ENCODE peak calls at places on chromosomes 16 and 17, in five cellular contexts. Y, Z, P, B and E are unnamed samples.

GRCh38 chr17:17970699-17971430 is 1.3 kb downstream of the TOM1L2 start:
- DNase-seq in Y (no peak), Z (no peak), P (no peak), B (no peak), E (peak)

GRCh38 chr16:58384437-58385055 is 7.7 kb upstream of the GINS3 start:
- DNase-seq in Y (no peak), Z (no peak), P (no peak), B (no peak), E (no peak)

GRCh38 chr17:1726626-1727257 is 2.2 kb downstream of the WDR81 start:
- DNase-seq in Y (no peak), Z (no peak), P (no peak), B (no peak), E (no peak)

GRCh38 chr17:80882926-80883685 is 108.5 kb upstream of the CHMP6 start:
- DNase-seq in Y (no peak), Z (no peak), P (no peak), B (no peak), E (no peak)

GRCh38 chr16:83967838-83968482 is at the start of gene NECAB2:
- DNase-seq in Y (peak), Z (peak), P (peak), B (peak), E (no peak)

GRCh38 chr17:44115585-44116415 is 7.6 kb downstream of the HDAC5 start:
- DNase-seq in Y (peak), Z (peak), P (no peak), B (peak), E (no peak)

GRCh38 chr17:1179635-1180433 is at the start of gene ABR:
- DNase-seq in Y (peak), Z (peak), P (peak), B (peak), E (no peak)

GRCh38 chr16:52613508-52613907 is 66.6 kb upstream of the TOX3 start:
- DNase-seq in Y (no peak), Z (no peak), P (no peak), B (no peak), E (no peak)

GRCh38 chr17:35094902-35095301 is 24.8 kb downstream of the RAD51D start:
- DNase-seq in Y (peak), Z (no peak), P (no peak), B (peak), E (peak)

GRCh38 chr17:6104956-6105355 is 34.8 kb downstream of the WSCD1 start:
- DNase-seq in Y (no peak), Z (no peak), P (no peak), B (no peak), E (peak)

GRCh38 chr16:24523569-24523968 is 15.8 kb upstream of the RBBP6 start:
- DNase-seq in Y (no peak), Z (no peak), P (no peak), B (no peak), E (peak)

GRCh38 chr16:90019543-90020259 is 445 bp upstream of the DBNDD1 start:
- DNase-seq in Y (peak), Z (peak), P (peak), B (peak), E (no peak)

GRCh38 chr17:75832164-75832651 is 12.0 kb downstream of the UNC13D start:
- DNase-seq in Y (peak), Z (peak), P (no peak), B (peak), E (no peak)

GRCh38 chr17:38509772-38510423 is 81.6 kb downstream of the ARHGAP23 start:
- DNase-seq in Y (no peak), Z (no peak), P (no peak), B (peak), E (no peak)

GRCh38 chr17:9274973-9275372 is 253.7 kb downstream of the NTN1 start:
- DNase-seq in Y (no peak), Z (no peak), P (no peak), B (no peak), E (no peak)

GRCh38 chr17:82238562-82239201 is 9.8 kb downstream of the SLC16A3 start:
- DNase-seq in Y (peak), Z (no peak), P (no peak), B (no peak), E (peak)

GRCh38 chr17:77736207-77736600 is 222.3 kb upstream of the TNRC6C start:
- DNase-seq in Y (no peak), Z (peak), P (no peak), B (no peak), E (no peak)

GRCh38 chr16:77298638-77299360 is 99.6 kb downstream of the SYCE1L start:
- DNase-seq in Y (peak), Z (no peak), P (no peak), B (peak), E (peak)

GRCh38 chr17:57853695-57854094 is 3.9 kb upstream of the MRPS23 start:
- DNase-seq in Y (no peak), Z (no peak), P (no peak), B (no peak), E (no peak)

GRCh38 chr17:48908047-48908843 is at the start of gene UBE2Z:
- DNase-seq in Y (peak), Z (peak), P (peak), B (peak), E (peak)

GRCh38 chr16:29974291-29975133 is 844 bp downstream of the TAOK2 start:
- DNase-seq in Y (peak), Z (no peak), P (no peak), B (peak), E (peak)

GRCh38 chr16:71440669-71441347 is 1.0 kb downstream of the TLE7 start:
- DNase-seq in Y (no peak), Z (peak), P (no peak), B (no peak), E (peak)

GRCh38 chr16:30065943-30066881 is 652 bp downstream of the ALDOA start:
- DNase-seq in Y (peak), Z (no peak), P (no peak), B (no peak), E (peak)

GRCh38 chr16:88569614-88569984 is 604 bp upstream of the ZC3H18 start:
- DNase-seq in Y (peak), Z (no peak), P (no peak), B (no peak), E (peak)

GRCh38 chr17:1490643-1491405 is 1.7 kb downstream of the MYO1C start:
- DNase-seq in Y (no peak), Z (peak), P (no peak), B (peak), E (peak)

GRCh38 chr17:30433514-30433913 is 43.7 kb upstream of the GOSR1 start:
- DNase-seq in Y (peak), Z (no peak), P (no peak), B (peak), E (no peak)

GRCh38 chr17:30506423-30506822 is 29.2 kb downstream of the GOSR1 start:
- DNase-seq in Y (no peak), Z (no peak), P (no peak), B (no peak), E (no peak)

GRCh38 chr16:11484691-11485258 is 101.9 kb downstream of the LITAF start:
- DNase-seq in Y (peak), Z (no peak), P (no peak), B (peak), E (no peak)

GRCh38 chr17:8706431-8706830 is 38.2 kb downstream of the CCDC42 start:
- DNase-seq in Y (no peak), Z (no peak), P (no peak), B (no peak), E (peak)

GRCh38 chr17:38868095-38868967 is 1.5 kb upstream of the LASP1 start:
- DNase-seq in Y (peak), Z (no peak), P (no peak), B (peak), E (peak)

GRCh38 chr16:31476305-31477219 is 4.6 kb downstream of the TGFB1I1 start:
- DNase-seq in Y (no peak), Z (peak), P (no peak), B (peak), E (peak)

GRCh38 chr17:80901319-80901718 is 90.3 kb upstream of the CHMP6 start:
- DNase-seq in Y (peak), Z (no peak), P (no peak), B (no peak), E (no peak)

GRCh38 chr17:69236464-69236863 is 7.8 kb upstream of the ABCA10 start:
- DNase-seq in Y (no peak), Z (no peak), P (no peak), B (no peak), E (no peak)

GRCh38 chr17:76271669-76272540 is 6.8 kb downstream of the UBALD2 start:
- DNase-seq in Y (no peak), Z (peak), P (no peak), B (peak), E (no peak)

GRCh38 chr17:7296189-7296861 is 1.9 kb upstream of the YBX2 start:
- DNase-seq in Y (peak), Z (peak), P (peak), B (peak), E (peak)

GRCh38 chr17:45314761-45315549 is 1.9 kb downstream of the MAP3K14 start:
- DNase-seq in Y (peak), Z (no peak), P (no peak), B (no peak), E (no peak)

DNA sequence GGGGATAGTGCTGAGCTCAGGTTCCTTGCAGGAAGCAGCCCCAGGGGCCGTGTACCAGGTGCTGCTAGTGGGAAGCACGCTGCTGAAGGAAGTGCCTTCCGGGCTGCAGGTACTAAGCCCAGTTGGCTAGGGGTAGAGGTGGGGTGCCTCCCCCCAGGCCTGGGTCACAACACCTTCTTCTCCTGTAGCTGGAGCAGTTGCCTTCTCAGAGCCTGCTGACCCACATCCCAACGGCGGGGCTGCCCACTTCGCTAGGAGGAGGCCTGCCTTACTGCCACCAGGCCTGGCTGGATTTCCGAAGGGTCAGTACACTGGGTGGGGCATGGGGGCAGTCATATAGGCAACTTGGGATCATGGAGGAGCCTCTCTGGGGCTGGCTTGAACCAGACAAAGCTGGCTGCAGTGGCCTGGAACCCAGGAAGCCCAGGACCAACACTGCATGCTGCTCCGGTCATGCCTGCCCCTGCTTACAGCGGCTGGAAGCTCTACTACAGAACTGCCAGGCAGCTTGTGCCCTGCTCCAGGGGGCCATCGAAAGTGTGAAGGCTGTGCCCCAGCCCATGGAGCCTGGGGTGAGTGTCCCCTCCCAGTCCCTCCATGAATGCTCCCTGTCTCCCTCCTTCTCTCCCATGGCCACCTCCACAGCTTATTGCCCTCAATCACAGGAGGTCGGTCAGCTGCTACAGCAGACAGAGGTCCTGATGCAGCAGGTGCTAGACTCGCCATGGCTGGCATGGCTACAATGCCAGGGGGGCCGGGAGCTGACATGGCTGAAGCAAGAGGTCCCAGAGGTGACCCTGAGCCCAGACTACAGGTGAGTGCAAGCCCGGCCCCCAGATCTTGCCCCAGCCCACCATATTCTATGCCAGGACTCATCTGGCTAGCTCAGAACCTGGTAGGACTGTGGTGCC is 2.5 kb downstream of the PLEKHG4 start:
- DNase-seq in Y (no peak), Z (no peak), P (no peak), B (no peak), E (no peak)
- H3K27ac ChIP-seq in Y (no peak), Z (no peak), P (no peak), B (no peak), E (no peak)

DNA sequence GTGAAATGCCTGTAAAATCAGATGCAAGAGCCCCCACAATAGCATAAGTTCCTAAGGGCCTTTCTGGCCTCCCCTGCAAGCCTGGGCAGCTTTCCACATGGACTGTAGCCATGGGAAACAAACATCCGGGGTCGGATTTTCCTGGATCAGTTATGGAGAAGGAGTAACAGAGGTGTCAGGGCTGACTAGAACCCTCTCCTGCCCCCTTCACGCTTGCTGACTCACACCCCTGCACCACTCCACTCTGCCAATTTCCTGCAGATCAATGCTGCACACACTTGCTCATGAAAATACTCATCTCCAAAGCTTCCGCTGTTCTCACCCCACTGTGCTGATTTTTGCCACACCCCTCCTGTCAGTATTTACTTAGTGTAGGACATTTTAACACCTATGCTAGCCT is 258.5 kb downstream of the CBLN1 start:
- DNase-seq in Y (peak), Z (no peak), P (no peak), B (no peak), E (no peak)
- H3K14ac ChIP-seq in Y (no peak), Z (no peak), P (no peak), B (no peak), E (no peak)

GRCh38 chr16:49280022-49280741 is 1.5 kb downstream of the CBLN1 start:
- DNase-seq in Y (no peak), Z (peak), P (no peak), B (no peak), E (no peak)

GRCh38 chr16:49278944-49279725 is 2.5 kb downstream of the CBLN1 start:
- DNase-seq in Y (no peak), Z (peak), P (no peak), B (no peak), E (no peak)

GRCh38 chr16:49281843-49282642 is 405 bp upstream of the CBLN1 start:
- DNase-seq in Y (peak), Z (peak), P (peak), B (peak), E (peak)

GRCh38 chr16:49281481-49281842 is at the start of gene CBLN1:
- DNase-seq in Y (no peak), Z (no peak), P (no peak), B (no peak), E (no peak)

DNA sequence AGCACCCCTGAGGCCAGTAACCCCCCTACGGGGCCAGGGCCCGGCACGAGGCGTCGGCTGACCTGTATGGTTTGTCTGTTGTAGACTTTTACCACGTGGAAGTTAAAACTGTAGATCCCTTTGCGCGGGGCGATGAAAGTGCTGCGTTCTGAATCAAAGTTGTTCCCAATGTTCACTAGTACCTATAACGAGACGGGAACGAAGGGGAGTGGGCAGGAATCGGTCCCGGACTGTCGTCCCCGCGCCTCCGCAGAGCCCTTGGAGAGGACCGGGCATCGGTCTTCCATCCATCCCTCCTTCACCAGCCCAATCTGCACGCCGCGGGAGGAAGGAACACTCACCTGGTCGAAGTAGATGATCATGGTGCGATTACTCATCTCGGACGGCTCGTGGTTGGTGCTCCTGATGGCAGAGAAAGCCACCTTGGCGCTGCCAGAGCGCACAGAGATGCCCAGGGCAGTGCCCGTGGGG is 742 bp downstream of the CBLN1 start:
- DNase-seq in Y (no peak), Z (peak), P (no peak), B (no peak), E (no peak)
- H3K4me3 ChIP-seq in Y (no peak), Z (peak), P (peak), B (no peak), E (no peak)

DNA sequence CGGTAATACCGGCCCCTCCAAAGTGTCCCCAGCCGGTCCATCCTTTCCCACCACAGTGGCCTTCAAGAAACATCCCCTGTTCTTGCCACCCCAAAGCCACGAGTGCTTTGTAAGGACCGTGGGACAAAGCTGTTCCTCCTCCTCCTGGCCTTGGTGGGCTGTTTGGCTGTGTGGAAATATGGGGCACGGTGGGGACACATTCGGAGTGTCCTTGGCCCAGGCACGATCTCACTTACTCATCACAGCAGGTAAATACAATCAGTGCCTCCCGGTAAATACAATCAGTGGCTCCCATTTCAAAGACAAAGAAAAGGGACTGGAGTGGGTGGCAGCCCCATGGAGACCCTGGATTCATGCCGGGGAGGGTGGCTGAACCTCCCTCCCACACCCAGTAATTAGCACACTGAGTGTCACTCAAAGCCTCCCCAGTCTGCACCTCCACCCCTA is 10.4 kb downstream of the SCN4A start:
- DNase-seq in Y (no peak), Z (no peak), P (no peak), B (no peak), E (no peak)
- H3K27ac ChIP-seq in Y (no peak), Z (no peak), P (peak), B (no peak), E (no peak)